ENCODE peak calls at places on chromosomes 16 and 17, in five cellular contexts. H is astrocyte of the hippocampus; S is activated naive CD4-positive, alpha-beta T cell treated with anti-CD3 and anti-CD28 coated beads for 36 hours; O is AG10803; W is stimulated activated CD8-positive, alpha-beta memory T cell treated with anti-CD3 and anti-CD28 coated beads, Interleukin-7, amount 100 ng/mL, for 24 hours. M is an unnamed sample.

GRCh38 chr17:41548844-41549595 is 20.9 kb upstream of the KRT19 start:
- DNase-seq in O (peak), W (peak), S (peak), H (peak), M (peak)

GRCh38 chr16:73152731-73153130 is 104.8 kb upstream of the ZFHX3 start:
- DNase-seq in W (no peak), S (no peak), H (peak), O (no peak), M (no peak)

GRCh38 chr17:80790021-80790765 is 201.4 kb upstream of the CHMP6 start:
- DNase-seq in W (no peak), S (peak), H (no peak), O (no peak), M (no peak)

GRCh38 chr17:75565066-75565465 is 22.5 kb upstream of the MYO15B start:
- DNase-seq in S (no peak), W (no peak), O (peak), H (peak), M (no peak)

GRCh38 chr17:62749926-62750325 is 58.2 kb downstream of the MARCHF10 start:
- DNase-seq in H (no peak), W (no peak), S (no peak), O (no peak), M (no peak)

GRCh38 chr16:11032922-11033291 is 88.5 kb downstream of the CLEC16A start:
- DNase-seq in S (no peak), O (peak), W (no peak), H (peak), M (no peak)

GRCh38 chr17:82892869-82893565 is 53.2 kb upstream of the ZNF750 start:
- DNase-seq in W (peak), S (peak), O (no peak), H (no peak), M (peak)

GRCh38 chr17:50620237-50620636 is 14.4 kb upstream of the ABCC3 start:
- DNase-seq in H (no peak), S (no peak), O (no peak), W (no peak), M (no peak)

GRCh38 chr17:73394523-73395450 is 83.0 kb upstream of the CDC42EP4 start:
- DNase-seq in H (no peak), S (no peak), O (no peak), W (no peak), M (no peak)

GRCh38 chr16:75254359-75254837 is 3.0 kb upstream of the BCAR1 start:
- DNase-seq in H (peak), W (no peak), O (peak), S (no peak), M (no peak)

GRCh38 chr17:8835106-8835505 is 32.4 kb downstream of the PIK3R6 start:
- DNase-seq in H (no peak), O (no peak), S (no peak), W (no peak), M (no peak)

GRCh38 chr16:82061861-82062525 is 26.9 kb downstream of the HSD17B2 start:
- DNase-seq in O (peak), H (peak), W (no peak), S (peak), M (no peak)

GRCh38 chr17:44360826-44361225 is 2.8 kb downstream of the FAM171A2 start:
- DNase-seq in S (no peak), O (peak), H (peak), W (no peak), M (no peak)

GRCh38 chr17:17365476-17366110 is 62.4 kb downstream of the NT5M start:
- DNase-seq in S (no peak), O (no peak), W (no peak), H (no peak), M (no peak)

GRCh38 chr16:65737831-65738230 is 616.0 kb upstream of the CDH11 start:
- DNase-seq in O (no peak), S (no peak), W (no peak), H (no peak), M (no peak)

GRCh38 chr16:24347556-24347955 is 91.4 kb downstream of the CACNG3 start:
- DNase-seq in W (no peak), H (peak), S (no peak), O (no peak), M (no peak)

GRCh38 chr16:56600398-56600999 is 7.9 kb upstream of the MT2A start:
- DNase-seq in S (peak), O (peak), W (no peak), H (peak), M (no peak)

GRCh38 chr17:80679816-80680215 is 135.2 kb downstream of the RPTOR start:
- DNase-seq in O (no peak), S (no peak), W (no peak), H (no peak), M (no peak)

GRCh38 chr16:6988846-6989245 is 343.8 kb upstream of the RBFOX1 start:
- DNase-seq in W (no peak), O (no peak), H (no peak), S (no peak), M (no peak)

GRCh38 chr17:79956853-79957252 is 78.8 kb downstream of the TBC1D16 start:
- DNase-seq in O (no peak), W (no peak), S (no peak), H (no peak), M (no peak)

GRCh38 chr16:58236231-58236690 is 38.4 kb upstream of the CSNK2A2 start:
- DNase-seq in W (peak), H (peak), S (peak), O (peak), M (peak)

GRCh38 chr17:79137791-79138190 is 63.2 kb downstream of the ENGASE start:
- DNase-seq in H (no peak), O (no peak), S (no peak), W (no peak), M (no peak)

GRCh38 chr16:8937803-8938202 is 25.9 kb downstream of the USP7 start:
- DNase-seq in O (no peak), W (no peak), H (no peak), S (no peak), M (no peak)

GRCh38 chr16:10039220-10040096 is 142.8 kb downstream of the GRIN2A start:
- DNase-seq in H (peak), O (peak), W (no peak), S (no peak), M (no peak)

GRCh38 chr16:3564889-3565141 is 12.4 kb downstream of the NLRC3 start:
- DNase-seq in W (no peak), H (no peak), S (no peak), O (no peak), M (no peak)

GRCh38 chr17:58577696-58578095 is 63.3 kb upstream of the MTMR4 start:
- DNase-seq in H (peak), S (peak), O (peak), W (peak), M (peak)

GRCh38 chr16:48180868-48181480 is 25.2 kb upstream of the ABCC12 start:
- DNase-seq in W (no peak), O (no peak), H (no peak), S (no peak), M (no peak)

GRCh38 chr16:71882505-71883192 is 1.3 kb downstream of the ZNF821 start:
- DNase-seq in S (peak), H (peak), W (peak), O (peak), M (peak)

GRCh38 chr16:81553080-81553813 is 108.6 kb downstream of the CMIP start:
- DNase-seq in H (peak), W (no peak), O (peak), S (no peak), M (no peak)